ENCODE peak calls at places on chromosomes 1 and 21, in eight cellular contexts. One of them, this sample, is unnamed.

GRCh38 chr1:183394435-183394834 is 23.7 kb downstream of the NMNAT2 start:
- DNase-seq in heart left ventricle: no peak
- DNase-seq in breast epithelium: no peak
- DNase-seq in suprapubic skin: no peak
- DNase-seq in SK-N-SH: no peak
- DNase-seq in fibroblast of lung: no peak
- DNase-seq in sigmoid colon: no peak
- DNase-seq in A549: no peak
- DNase-seq in this sample: no peak

GRCh38 chr1:222697858-222698257 is 14.4 kb downstream of the AIDA start:
- DNase-seq in breast epithelium: no peak
- DNase-seq in fibroblast of lung: peak; percentile 58
- DNase-seq in SK-N-SH: no peak
- DNase-seq in suprapubic skin: no peak
- DNase-seq in heart left ventricle: no peak
- DNase-seq in sigmoid colon: no peak
- DNase-seq in A549: no peak
- DNase-seq in this sample: no peak

GRCh38 chr1:245837741-245838140 is 669.3 kb downstream of the SMYD3 start:
- DNase-seq in SK-N-SH: no peak
- DNase-seq in A549: no peak
- DNase-seq in suprapubic skin: no peak
- DNase-seq in heart left ventricle: no peak
- DNase-seq in sigmoid colon: no peak
- DNase-seq in breast epithelium: no peak
- DNase-seq in fibroblast of lung: no peak
- DNase-seq in this sample: no peak

GRCh38 chr1:219847215-219847855 is 81.0 kb downstream of the SLC30A10 start:
- DNase-seq in SK-N-SH: no peak
- DNase-seq in breast epithelium: no peak
- DNase-seq in fibroblast of lung: no peak
- DNase-seq in heart left ventricle: no peak
- DNase-seq in suprapubic skin: no peak
- DNase-seq in sigmoid colon: no peak
- DNase-seq in A549: no peak
- DNase-seq in this sample: no peak

GRCh38 chr1:193368302-193368701 is 181.9 kb upstream of the B3GALT2 start:
- DNase-seq in SK-N-SH: no peak
- DNase-seq in A549: no peak
- DNase-seq in sigmoid colon: no peak
- DNase-seq in heart left ventricle: no peak
- DNase-seq in suprapubic skin: no peak
- DNase-seq in breast epithelium: no peak
- DNase-seq in fibroblast of lung: no peak
- DNase-seq in this sample: no peak

GRCh38 chr21:26732442-26733221 is 112.6 kb downstream of the ADAMTS1 start:
- DNase-seq in SK-N-SH: peak; percentile 14
- DNase-seq in fibroblast of lung: peak; percentile 62
- DNase-seq in A549: no peak
- DNase-seq in suprapubic skin: no peak
- DNase-seq in sigmoid colon: no peak
- DNase-seq in heart left ventricle: peak; percentile 17
- DNase-seq in breast epithelium: no peak
- DNase-seq in this sample: peak; percentile 65

GRCh38 chr1:10980841-10981727 is 31.4 kb upstream of the TARDBP start:
- DNase-seq in sigmoid colon: peak; percentile 79
- DNase-seq in breast epithelium: no peak
- DNase-seq in fibroblast of lung: peak; percentile 18
- DNase-seq in heart left ventricle: no peak
- DNase-seq in A549: no peak
- DNase-seq in SK-N-SH: no peak
- DNase-seq in suprapubic skin: no peak
- DNase-seq in this sample: no peak

GRCh38 chr1:40782371-40782956 is 1.1 kb upstream of the KCNQ4 start:
- DNase-seq in fibroblast of lung: peak; percentile 18
- DNase-seq in SK-N-SH: no peak
- DNase-seq in heart left ventricle: peak; percentile 47
- DNase-seq in A549: no peak
- DNase-seq in sigmoid colon: no peak
- DNase-seq in suprapubic skin: no peak
- DNase-seq in breast epithelium: peak; percentile 54
- DNase-seq in this sample: no peak

GRCh38 chr1:54323324-54323739 is 82.9 kb downstream of the SSBP3 start:
- DNase-seq in heart left ventricle: no peak
- DNase-seq in A549: no peak
- DNase-seq in SK-N-SH: no peak
- DNase-seq in fibroblast of lung: no peak
- DNase-seq in breast epithelium: no peak
- DNase-seq in suprapubic skin: no peak
- DNase-seq in sigmoid colon: no peak
- DNase-seq in this sample: no peak

GRCh38 chr1:8572106-8572505 is 245.3 kb downstream of the RERE start:
- DNase-seq in SK-N-SH: no peak
- DNase-seq in heart left ventricle: no peak
- DNase-seq in breast epithelium: no peak
- DNase-seq in A549: no peak
- DNase-seq in suprapubic skin: no peak
- DNase-seq in fibroblast of lung: peak; percentile 45
- DNase-seq in sigmoid colon: no peak
- DNase-seq in this sample: no peak

GRCh38 chr1:15883326-15883725 is 35.8 kb downstream of the SPEN start:
- DNase-seq in A549: no peak
- DNase-seq in suprapubic skin: no peak
- DNase-seq in heart left ventricle: no peak
- DNase-seq in fibroblast of lung: no peak
- DNase-seq in breast epithelium: no peak
- DNase-seq in SK-N-SH: no peak
- DNase-seq in sigmoid colon: no peak
- DNase-seq in this sample: no peak

GRCh38 chr1:211675230-211676105 is at the start of gene NEK2:
- DNase-seq in suprapubic skin: peak; percentile 88
- DNase-seq in fibroblast of lung: peak; percentile 88
- DNase-seq in sigmoid colon: peak; percentile 91
- DNase-seq in heart left ventricle: peak; percentile 88
- DNase-seq in SK-N-SH: peak; percentile 89
- DNase-seq in breast epithelium: peak; percentile 84
- DNase-seq in A549: peak; percentile 96
- DNase-seq in this sample: peak; percentile 93

GRCh38 chr1:201845331-201846083 is 16.6 kb downstream of the IPO9 start:
- DNase-seq in heart left ventricle: no peak
- DNase-seq in suprapubic skin: no peak
- DNase-seq in fibroblast of lung: peak; percentile 21
- DNase-seq in A549: no peak
- DNase-seq in breast epithelium: no peak
- DNase-seq in SK-N-SH: no peak
- DNase-seq in sigmoid colon: no peak
- DNase-seq in this sample: no peak

GRCh38 chr1:86739901-86740507 is 35.6 kb downstream of the SH3GLB1 start:
- DNase-seq in fibroblast of lung: no peak
- DNase-seq in heart left ventricle: no peak
- DNase-seq in A549: no peak
- DNase-seq in breast epithelium: no peak
- DNase-seq in suprapubic skin: no peak
- DNase-seq in SK-N-SH: no peak
- DNase-seq in sigmoid colon: no peak
- DNase-seq in this sample: no peak

GRCh38 chr1:11286735-11287410 is 13.9 kb downstream of the UBIAD1 start:
- DNase-seq in heart left ventricle: no peak
- DNase-seq in sigmoid colon: no peak
- DNase-seq in breast epithelium: no peak
- DNase-seq in suprapubic skin: no peak
- DNase-seq in SK-N-SH: no peak
- DNase-seq in fibroblast of lung: peak; percentile 68
- DNase-seq in A549: no peak
- DNase-seq in this sample: no peak

GRCh38 chr1:200741808-200742207 is 3.1 kb downstream of the CAMSAP2 start:
- DNase-seq in fibroblast of lung: no peak
- DNase-seq in A549: no peak
- DNase-seq in heart left ventricle: no peak
- DNase-seq in SK-N-SH: peak; percentile 54
- DNase-seq in breast epithelium: no peak
- DNase-seq in suprapubic skin: no peak
- DNase-seq in sigmoid colon: no peak
- DNase-seq in this sample: no peak

GRCh38 chr1:21201650-21202049 is 25.0 kb upstream of the EIF4G3 start:
- DNase-seq in SK-N-SH: no peak
- DNase-seq in fibroblast of lung: no peak
- DNase-seq in sigmoid colon: no peak
- DNase-seq in heart left ventricle: no peak
- DNase-seq in breast epithelium: no peak
- DNase-seq in A549: no peak
- DNase-seq in suprapubic skin: no peak
- DNase-seq in this sample: no peak

GRCh38 chr1:86648255-86648654 is 56.1 kb upstream of the SH3GLB1 start:
- DNase-seq in sigmoid colon: no peak
- DNase-seq in A549: no peak
- DNase-seq in heart left ventricle: no peak
- DNase-seq in suprapubic skin: no peak
- DNase-seq in SK-N-SH: no peak
- DNase-seq in fibroblast of lung: peak; percentile 82
- DNase-seq in breast epithelium: no peak
- DNase-seq in this sample: no peak

GRCh38 chr1:227429447-227430359 is 111.4 kb upstream of the CDC42BPA start:
- DNase-seq in fibroblast of lung: peak; percentile 22
- DNase-seq in sigmoid colon: no peak
- DNase-seq in SK-N-SH: no peak
- DNase-seq in heart left ventricle: peak; percentile 63
- DNase-seq in A549: no peak
- DNase-seq in suprapubic skin: no peak
- DNase-seq in breast epithelium: no peak
- DNase-seq in this sample: no peak

GRCh38 chr1:227424948-227425347 is 106.7 kb upstream of the CDC42BPA start:
- DNase-seq in SK-N-SH: no peak
- DNase-seq in suprapubic skin: no peak
- DNase-seq in fibroblast of lung: no peak
- DNase-seq in A549: no peak
- DNase-seq in sigmoid colon: no peak
- DNase-seq in heart left ventricle: no peak
- DNase-seq in breast epithelium: no peak
- DNase-seq in this sample: no peak

GRCh38 chr1:227424159-227424680 is 105.9 kb upstream of the CDC42BPA start:
- DNase-seq in heart left ventricle: no peak
- DNase-seq in breast epithelium: no peak
- DNase-seq in suprapubic skin: no peak
- DNase-seq in sigmoid colon: no peak
- DNase-seq in fibroblast of lung: peak; percentile 30
- DNase-seq in SK-N-SH: no peak
- DNase-seq in A549: no peak
- DNase-seq in this sample: no peak

GRCh38 chr1:227428803-227429202 is 110.5 kb upstream of the CDC42BPA start:
- DNase-seq in sigmoid colon: no peak
- DNase-seq in heart left ventricle: peak; percentile 56
- DNase-seq in suprapubic skin: no peak
- DNase-seq in breast epithelium: no peak
- DNase-seq in fibroblast of lung: peak; percentile 70
- DNase-seq in SK-N-SH: no peak
- DNase-seq in A549: no peak
- DNase-seq in this sample: no peak

DNA sequence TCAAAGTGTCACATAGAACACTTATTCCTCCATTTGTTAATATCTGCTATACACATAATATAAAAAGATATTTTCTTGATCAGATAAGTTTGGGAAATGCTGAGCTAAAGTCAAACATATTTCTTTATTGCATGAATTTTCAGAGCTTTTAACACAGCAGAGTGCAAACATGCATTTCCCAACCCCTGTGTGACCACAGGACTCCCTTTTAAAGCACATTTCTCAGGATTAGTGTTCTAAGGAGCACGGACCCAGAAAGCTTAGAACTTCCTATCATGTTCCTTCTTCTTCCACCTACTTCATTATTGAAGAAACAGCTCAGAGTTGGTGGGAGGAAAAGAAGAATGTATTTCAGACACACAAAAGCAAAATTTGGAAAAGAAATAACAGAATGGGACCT is 109.1 kb upstream of the CDC42BPA start:
- DNase-seq in sigmoid colon: no peak
- DNase-seq in fibroblast of lung: no peak
- DNase-seq in breast epithelium: no peak
- DNase-seq in suprapubic skin: no peak
- DNase-seq in heart left ventricle: no peak
- DNase-seq in SK-N-SH: no peak
- DNase-seq in A549: no peak
- DNase-seq in this sample: no peak
- H3K4me1 ChIP-seq in sigmoid colon: peaks cover 56% of the 10 kb centered on the region
- H3K4me1 ChIP-seq in fibroblast of lung: peaks cover 5% of the 10 kb centered on the region
- H3K4me1 ChIP-seq in breast epithelium: no peaks in the 10 kb centered on the region
- H3K4me1 ChIP-seq in suprapubic skin: peaks cover 10% of the 10 kb centered on the region
- H3K4me1 ChIP-seq in heart left ventricle: peaks cover 17% of the 10 kb centered on the region
- H3K4me1 ChIP-seq in SK-N-SH: peaks cover 10% of the 10 kb centered on the region
- H3K4me1 ChIP-seq in A549: peaks cover 53% of the 10 kb centered on the region
- H3K4me1 ChIP-seq in this sample: peaks cover 11% of the 10 kb centered on the region

GRCh38 chr1:67500413-67500959 is 70.3 kb upstream of the SERBP1 start:
- DNase-seq in heart left ventricle: peak; percentile 69
- DNase-seq in A549: peak; percentile 81
- DNase-seq in breast epithelium: peak; percentile 83
- DNase-seq in fibroblast of lung: peak; percentile 77
- DNase-seq in SK-N-SH: peak; percentile 88
- DNase-seq in suprapubic skin: peak; percentile 88
- DNase-seq in sigmoid colon: peak; percentile 88
- DNase-seq in this sample: peak; percentile 90
- TF ChIP-seq CTCF in heart left ventricle: peak; percentile 97
- TF ChIP-seq CTCF in A549: peak; percentile 85
- TF ChIP-seq CTCF in breast epithelium: peak; percentile 91
- TF ChIP-seq CTCF in fibroblast of lung: peak; percentile 98
- TF ChIP-seq CTCF in SK-N-SH: peak; percentile 94
- TF ChIP-seq CTCF in suprapubic skin: peak; percentile 90
- TF ChIP-seq CTCF in sigmoid colon: peak; percentile 88
- TF ChIP-seq CTCF in this sample: peak; percentile 99

GRCh38 chr1:2523891-2524609 is 2.3 kb downstream of the PANK4 start:
- DNase-seq in breast epithelium: no peak
- DNase-seq in sigmoid colon: no peak
- DNase-seq in suprapubic skin: no peak
- DNase-seq in SK-N-SH: no peak
- DNase-seq in heart left ventricle: no peak
- DNase-seq in A549: no peak
- DNase-seq in fibroblast of lung: no peak
- DNase-seq in this sample: no peak
- H3K4me3 ChIP-seq in breast epithelium: no peak overlapping the region
- H3K4me3 ChIP-seq in sigmoid colon: no peak overlapping the region
- H3K4me3 ChIP-seq in suprapubic skin: no peak overlapping the region
- H3K4me3 ChIP-seq in SK-N-SH: no peak overlapping the region
- H3K4me3 ChIP-seq in heart left ventricle: peak overlapping the region; percentile 81
- H3K4me3 ChIP-seq in A549: no peak overlapping the region
- H3K4me3 ChIP-seq in fibroblast of lung: no peak overlapping the region
- H3K4me3 ChIP-seq in this sample: peak overlapping the region; percentile 10

GRCh38 chr1:18636762-18637552 is 6.3 kb downstream of the PAX7 start:
- DNase-seq in heart left ventricle: no peak
- DNase-seq in breast epithelium: no peak
- DNase-seq in fibroblast of lung: no peak
- DNase-seq in suprapubic skin: no peak
- DNase-seq in A549: no peak
- DNase-seq in SK-N-SH: peak; percentile 52
- DNase-seq in sigmoid colon: no peak
- DNase-seq in this sample: no peak
- H3K4me1 ChIP-seq in heart left ventricle: no peaks in the 10 kb centered on the region
- H3K4me1 ChIP-seq in breast epithelium: no peaks in the 10 kb centered on the region
- H3K4me1 ChIP-seq in fibroblast of lung: no peaks in the 10 kb centered on the region
- H3K4me1 ChIP-seq in suprapubic skin: peaks cover 4% of the 10 kb centered on the region
- H3K4me1 ChIP-seq in A549: peaks cover 5% of the 10 kb centered on the region
- H3K4me1 ChIP-seq in SK-N-SH: no peaks in the 10 kb centered on the region
- H3K4me1 ChIP-seq in sigmoid colon: peaks cover 7% of the 10 kb centered on the region
- H3K4me1 ChIP-seq in this sample: no peaks in the 10 kb centered on the region